ENCODE peak calls at places on chromosomes 13 and 19, in nine cellular contexts. One of them, this sample, is unnamed.

GRCh38 chr13:99970761-99971575 is 599 bp downstream of the ZIC5 start:
- DNase-seq in body of pancreas: no peak
- DNase-seq in brain microvascular endothelial cell: no peak
- DNase-seq in cardiac fibroblast: no peak
- DNase-seq in right cardiac atrium: no peak
- DNase-seq in activated naive CD4-positive, alpha-beta T cell: no peak
- DNase-seq in PC-9: no peak
- DNase-seq in H1: no peak
- DNase-seq in stimulated activated CD4-positive, alpha-beta T cell treated with anti-CD3 and anti-CD28 coated beads, Interleukin-1b, Interleukin-23, amount 100 ng/mL, for 24 hours: no peak
- DNase-seq in this sample: no peak

GRCh38 chr19:21256722-21257121 is 72.5 kb downstream of the ZNF708 start:
- DNase-seq in brain microvascular endothelial cell: peak; percentile 4
- DNase-seq in activated naive CD4-positive, alpha-beta T cell: no peak
- DNase-seq in right cardiac atrium: no peak
- DNase-seq in H1: peak; percentile 25
- DNase-seq in body of pancreas: peak; percentile 3
- DNase-seq in stimulated activated CD4-positive, alpha-beta T cell treated with anti-CD3 and anti-CD28 coated beads, Interleukin-1b, Interleukin-23, amount 100 ng/mL, for 24 hours: no peak
- DNase-seq in PC-9: no peak
- DNase-seq in cardiac fibroblast: peak; percentile 6
- DNase-seq in this sample: no peak

GRCh38 chr19:51407631-51408131 is 9.8 kb downstream of the SIGLEC10 start:
- DNase-seq in right cardiac atrium: no peak
- DNase-seq in H1: no peak
- DNase-seq in PC-9: no peak
- DNase-seq in cardiac fibroblast: peak; percentile 44
- DNase-seq in body of pancreas: peak; percentile 25
- DNase-seq in stimulated activated CD4-positive, alpha-beta T cell treated with anti-CD3 and anti-CD28 coated beads, Interleukin-1b, Interleukin-23, amount 100 ng/mL, for 24 hours: no peak
- DNase-seq in activated naive CD4-positive, alpha-beta T cell: no peak
- DNase-seq in brain microvascular endothelial cell: peak; percentile 23
- DNase-seq in this sample: no peak

GRCh38 chr19:39296906-39297305 is 699 bp downstream of the IFNL1 start:
- DNase-seq in activated naive CD4-positive, alpha-beta T cell: no peak
- DNase-seq in right cardiac atrium: no peak
- DNase-seq in H1: no peak
- DNase-seq in stimulated activated CD4-positive, alpha-beta T cell treated with anti-CD3 and anti-CD28 coated beads, Interleukin-1b, Interleukin-23, amount 100 ng/mL, for 24 hours: no peak
- DNase-seq in PC-9: no peak
- DNase-seq in cardiac fibroblast: no peak
- DNase-seq in brain microvascular endothelial cell: no peak
- DNase-seq in body of pancreas: no peak
- DNase-seq in this sample: no peak

GRCh38 chr19:1461862-1462261 is 11.9 kb downstream of the APC2 start:
- DNase-seq in body of pancreas: no peak
- DNase-seq in PC-9: no peak
- DNase-seq in brain microvascular endothelial cell: no peak
- DNase-seq in cardiac fibroblast: no peak
- DNase-seq in stimulated activated CD4-positive, alpha-beta T cell treated with anti-CD3 and anti-CD28 coated beads, Interleukin-1b, Interleukin-23, amount 100 ng/mL, for 24 hours: no peak
- DNase-seq in right cardiac atrium: no peak
- DNase-seq in activated naive CD4-positive, alpha-beta T cell: no peak
- DNase-seq in H1: no peak
- DNase-seq in this sample: no peak

GRCh38 chr19:18809149-18809978 is 18.3 kb upstream of the COMP start:
- DNase-seq in activated naive CD4-positive, alpha-beta T cell: no peak
- DNase-seq in cardiac fibroblast: peak; percentile 92
- DNase-seq in right cardiac atrium: peak; percentile 84
- DNase-seq in brain microvascular endothelial cell: peak; percentile 13
- DNase-seq in body of pancreas: peak; percentile 66
- DNase-seq in H1: no peak
- DNase-seq in stimulated activated CD4-positive, alpha-beta T cell treated with anti-CD3 and anti-CD28 coated beads, Interleukin-1b, Interleukin-23, amount 100 ng/mL, for 24 hours: no peak
- DNase-seq in PC-9: peak; percentile 36
- DNase-seq in this sample: peak; percentile 50

GRCh38 chr19:6220385-6221191 is 59.2 kb downstream of the MLLT1 start:
- DNase-seq in activated naive CD4-positive, alpha-beta T cell: no peak
- DNase-seq in cardiac fibroblast: peak; percentile 79
- DNase-seq in PC-9: no peak
- DNase-seq in body of pancreas: peak; percentile 35
- DNase-seq in stimulated activated CD4-positive, alpha-beta T cell treated with anti-CD3 and anti-CD28 coated beads, Interleukin-1b, Interleukin-23, amount 100 ng/mL, for 24 hours: no peak
- DNase-seq in right cardiac atrium: peak; percentile 90
- DNase-seq in brain microvascular endothelial cell: no peak
- DNase-seq in H1: no peak
- DNase-seq in this sample: no peak

GRCh38 chr19:756232-756631 is 5.3 kb downstream of the MISP start:
- DNase-seq in right cardiac atrium: no peak
- DNase-seq in stimulated activated CD4-positive, alpha-beta T cell treated with anti-CD3 and anti-CD28 coated beads, Interleukin-1b, Interleukin-23, amount 100 ng/mL, for 24 hours: no peak
- DNase-seq in H1: no peak
- DNase-seq in activated naive CD4-positive, alpha-beta T cell: no peak
- DNase-seq in cardiac fibroblast: peak; percentile 37
- DNase-seq in PC-9: peak; percentile 78
- DNase-seq in brain microvascular endothelial cell: peak; percentile 62
- DNase-seq in body of pancreas: no peak
- DNase-seq in this sample: peak; percentile 75

GRCh38 chr19:32168111-32168510 is 177.3 kb upstream of the ZNF507 start:
- DNase-seq in body of pancreas: no peak
- DNase-seq in brain microvascular endothelial cell: no peak
- DNase-seq in right cardiac atrium: no peak
- DNase-seq in cardiac fibroblast: no peak
- DNase-seq in stimulated activated CD4-positive, alpha-beta T cell treated with anti-CD3 and anti-CD28 coated beads, Interleukin-1b, Interleukin-23, amount 100 ng/mL, for 24 hours: no peak
- DNase-seq in PC-9: no peak
- DNase-seq in activated naive CD4-positive, alpha-beta T cell: no peak
- DNase-seq in H1: no peak
- DNase-seq in this sample: no peak

GRCh38 chr19:37078717-37079032 is 442 bp downstream of the ZNF420 start:
- DNase-seq in brain microvascular endothelial cell: no peak
- DNase-seq in body of pancreas: no peak
- DNase-seq in right cardiac atrium: no peak
- DNase-seq in PC-9: no peak
- DNase-seq in cardiac fibroblast: no peak
- DNase-seq in stimulated activated CD4-positive, alpha-beta T cell treated with anti-CD3 and anti-CD28 coated beads, Interleukin-1b, Interleukin-23, amount 100 ng/mL, for 24 hours: no peak
- DNase-seq in activated naive CD4-positive, alpha-beta T cell: no peak
- DNase-seq in H1: no peak
- DNase-seq in this sample: no peak

GRCh38 chr13:97468331-97468730 is 34.4 kb downstream of the RAP2A start:
- DNase-seq in H1: no peak
- DNase-seq in stimulated activated CD4-positive, alpha-beta T cell treated with anti-CD3 and anti-CD28 coated beads, Interleukin-1b, Interleukin-23, amount 100 ng/mL, for 24 hours: no peak
- DNase-seq in right cardiac atrium: no peak
- DNase-seq in cardiac fibroblast: peak; percentile 91
- DNase-seq in brain microvascular endothelial cell: no peak
- DNase-seq in PC-9: peak; percentile 11
- DNase-seq in activated naive CD4-positive, alpha-beta T cell: no peak
- DNase-seq in body of pancreas: no peak
- DNase-seq in this sample: no peak

GRCh38 chr19:14021474-14021873 is 6.5 kb upstream of the RLN3 start:
- DNase-seq in H1: no peak
- DNase-seq in activated naive CD4-positive, alpha-beta T cell: no peak
- DNase-seq in PC-9: no peak
- DNase-seq in body of pancreas: no peak
- DNase-seq in right cardiac atrium: peak; percentile 59
- DNase-seq in brain microvascular endothelial cell: no peak
- DNase-seq in cardiac fibroblast: peak; percentile 15
- DNase-seq in stimulated activated CD4-positive, alpha-beta T cell treated with anti-CD3 and anti-CD28 coated beads, Interleukin-1b, Interleukin-23, amount 100 ng/mL, for 24 hours: no peak
- DNase-seq in this sample: no peak

GRCh38 chr13:29541400-29541799 is 54.1 kb downstream of the SLC7A1 start:
- DNase-seq in stimulated activated CD4-positive, alpha-beta T cell treated with anti-CD3 and anti-CD28 coated beads, Interleukin-1b, Interleukin-23, amount 100 ng/mL, for 24 hours: no peak
- DNase-seq in brain microvascular endothelial cell: no peak
- DNase-seq in PC-9: no peak
- DNase-seq in cardiac fibroblast: no peak
- DNase-seq in activated naive CD4-positive, alpha-beta T cell: no peak
- DNase-seq in H1: no peak
- DNase-seq in right cardiac atrium: no peak
- DNase-seq in body of pancreas: no peak
- DNase-seq in this sample: no peak

GRCh38 chr19:34173145-34173956 is 1.0 kb downstream of the LSM14A start:
- DNase-seq in H1: peak; percentile 5
- DNase-seq in brain microvascular endothelial cell: no peak
- DNase-seq in stimulated activated CD4-positive, alpha-beta T cell treated with anti-CD3 and anti-CD28 coated beads, Interleukin-1b, Interleukin-23, amount 100 ng/mL, for 24 hours: peak; percentile 4
- DNase-seq in right cardiac atrium: peak; percentile 72
- DNase-seq in activated naive CD4-positive, alpha-beta T cell: no peak
- DNase-seq in cardiac fibroblast: no peak
- DNase-seq in body of pancreas: peak; percentile 49
- DNase-seq in PC-9: peak; percentile 89
- DNase-seq in this sample: peak; percentile 42

GRCh38 chr19:4102339-4103072 is 21.4 kb downstream of the MAP2K2 start:
- DNase-seq in H1: no peak
- DNase-seq in cardiac fibroblast: no peak
- DNase-seq in right cardiac atrium: no peak
- DNase-seq in body of pancreas: no peak
- DNase-seq in PC-9: no peak
- DNase-seq in activated naive CD4-positive, alpha-beta T cell: no peak
- DNase-seq in stimulated activated CD4-positive, alpha-beta T cell treated with anti-CD3 and anti-CD28 coated beads, Interleukin-1b, Interleukin-23, amount 100 ng/mL, for 24 hours: no peak
- DNase-seq in brain microvascular endothelial cell: no peak
- DNase-seq in this sample: no peak

GRCh38 chr19:43692882-43693281 is 22.9 kb upstream of the PLAUR start:
- DNase-seq in activated naive CD4-positive, alpha-beta T cell: no peak
- DNase-seq in H1: no peak
- DNase-seq in brain microvascular endothelial cell: no peak
- DNase-seq in stimulated activated CD4-positive, alpha-beta T cell treated with anti-CD3 and anti-CD28 coated beads, Interleukin-1b, Interleukin-23, amount 100 ng/mL, for 24 hours: no peak
- DNase-seq in right cardiac atrium: no peak
- DNase-seq in body of pancreas: no peak
- DNase-seq in PC-9: no peak
- DNase-seq in cardiac fibroblast: no peak
- DNase-seq in this sample: no peak

GRCh38 chr13:99617474-99618255 is 116.4 kb downstream of the TM9SF2 start:
- DNase-seq in cardiac fibroblast: peak; percentile 73
- DNase-seq in brain microvascular endothelial cell: peak; percentile 27
- DNase-seq in right cardiac atrium: peak; percentile 67
- DNase-seq in PC-9: no peak
- DNase-seq in activated naive CD4-positive, alpha-beta T cell: no peak
- DNase-seq in stimulated activated CD4-positive, alpha-beta T cell treated with anti-CD3 and anti-CD28 coated beads, Interleukin-1b, Interleukin-23, amount 100 ng/mL, for 24 hours: no peak
- DNase-seq in body of pancreas: no peak
- DNase-seq in H1: no peak
- DNase-seq in this sample: peak; percentile 68

GRCh38 chr19:41877916-41878905 is 1.1 kb downstream of the CD79A start:
- DNase-seq in body of pancreas: no peak
- DNase-seq in H1: no peak
- DNase-seq in cardiac fibroblast: no peak
- DNase-seq in right cardiac atrium: peak; percentile 18
- DNase-seq in PC-9: no peak
- DNase-seq in activated naive CD4-positive, alpha-beta T cell: no peak
- DNase-seq in brain microvascular endothelial cell: no peak
- DNase-seq in stimulated activated CD4-positive, alpha-beta T cell treated with anti-CD3 and anti-CD28 coated beads, Interleukin-1b, Interleukin-23, amount 100 ng/mL, for 24 hours: no peak
- DNase-seq in this sample: no peak

GRCh38 chr13:73722120-73722519 is 412.1 kb downstream of the KLF12 start:
- DNase-seq in stimulated activated CD4-positive, alpha-beta T cell treated with anti-CD3 and anti-CD28 coated beads, Interleukin-1b, Interleukin-23, amount 100 ng/mL, for 24 hours: no peak
- DNase-seq in brain microvascular endothelial cell: peak; percentile 75
- DNase-seq in activated naive CD4-positive, alpha-beta T cell: no peak
- DNase-seq in cardiac fibroblast: peak; percentile 41
- DNase-seq in H1: no peak
- DNase-seq in right cardiac atrium: no peak
- DNase-seq in PC-9: peak; percentile 66
- DNase-seq in body of pancreas: no peak
- DNase-seq in this sample: peak; percentile 51

GRCh38 chr13:51125495-51126226 is 14.6 kb upstream of the C13orf42 start:
- DNase-seq in activated naive CD4-positive, alpha-beta T cell: no peak
- DNase-seq in right cardiac atrium: peak; percentile 67
- DNase-seq in PC-9: no peak
- DNase-seq in brain microvascular endothelial cell: peak; percentile 54
- DNase-seq in cardiac fibroblast: peak; percentile 70
- DNase-seq in body of pancreas: peak; percentile 70
- DNase-seq in H1: peak; percentile 43
- DNase-seq in stimulated activated CD4-positive, alpha-beta T cell treated with anti-CD3 and anti-CD28 coated beads, Interleukin-1b, Interleukin-23, amount 100 ng/mL, for 24 hours: peak; percentile 13
- DNase-seq in this sample: peak; percentile 35

GRCh38 chr19:1266116-1266817 is 2.9 kb upstream of the CIRBP start:
- DNase-seq in activated naive CD4-positive, alpha-beta T cell: peak; percentile 42
- DNase-seq in H1: no peak
- DNase-seq in right cardiac atrium: peak; percentile 95
- DNase-seq in body of pancreas: peak; percentile 82
- DNase-seq in stimulated activated CD4-positive, alpha-beta T cell treated with anti-CD3 and anti-CD28 coated beads, Interleukin-1b, Interleukin-23, amount 100 ng/mL, for 24 hours: no peak
- DNase-seq in PC-9: peak; percentile 55
- DNase-seq in brain microvascular endothelial cell: peak; percentile 66
- DNase-seq in cardiac fibroblast: peak; percentile 89
- DNase-seq in this sample: peak; percentile 87

GRCh38 chr19:46863818-46864629 is 3.2 kb downstream of the ARHGAP35 start:
- DNase-seq in H1: peak; percentile 44
- DNase-seq in cardiac fibroblast: peak; percentile 86
- DNase-seq in stimulated activated CD4-positive, alpha-beta T cell treated with anti-CD3 and anti-CD28 coated beads, Interleukin-1b, Interleukin-23, amount 100 ng/mL, for 24 hours: no peak
- DNase-seq in right cardiac atrium: peak; percentile 63
- DNase-seq in PC-9: peak; percentile 99
- DNase-seq in activated naive CD4-positive, alpha-beta T cell: no peak
- DNase-seq in body of pancreas: peak; percentile 51
- DNase-seq in brain microvascular endothelial cell: peak; percentile 52
- DNase-seq in this sample: peak; percentile 55

GRCh38 chr13:113742000-113742441 is 17.0 kb upstream of the TMEM255B start:
- DNase-seq in right cardiac atrium: peak; percentile 80
- DNase-seq in brain microvascular endothelial cell: no peak
- DNase-seq in activated naive CD4-positive, alpha-beta T cell: no peak
- DNase-seq in PC-9: peak; percentile 69
- DNase-seq in cardiac fibroblast: peak; percentile 64
- DNase-seq in stimulated activated CD4-positive, alpha-beta T cell treated with anti-CD3 and anti-CD28 coated beads, Interleukin-1b, Interleukin-23, amount 100 ng/mL, for 24 hours: no peak
- DNase-seq in body of pancreas: peak; percentile 60
- DNase-seq in H1: no peak
- DNase-seq in this sample: peak; percentile 72

GRCh38 chr19:50167314-50167721 is 4.2 kb upstream of the IZUMO2 start:
- DNase-seq in body of pancreas: peak; percentile 71
- DNase-seq in H1: no peak
- DNase-seq in cardiac fibroblast: no peak
- DNase-seq in PC-9: peak; percentile 82
- DNase-seq in brain microvascular endothelial cell: no peak
- DNase-seq in right cardiac atrium: no peak
- DNase-seq in activated naive CD4-positive, alpha-beta T cell: no peak
- DNase-seq in stimulated activated CD4-positive, alpha-beta T cell treated with anti-CD3 and anti-CD28 coated beads, Interleukin-1b, Interleukin-23, amount 100 ng/mL, for 24 hours: no peak
- DNase-seq in this sample: peak; percentile 37

GRCh38 chr13:98542568-98543379 is 34.1 kb downstream of the STK24 start:
- DNase-seq in PC-9: no peak
- DNase-seq in right cardiac atrium: no peak
- DNase-seq in brain microvascular endothelial cell: no peak
- DNase-seq in H1: no peak
- DNase-seq in activated naive CD4-positive, alpha-beta T cell: no peak
- DNase-seq in cardiac fibroblast: no peak
- DNase-seq in body of pancreas: no peak
- DNase-seq in stimulated activated CD4-positive, alpha-beta T cell treated with anti-CD3 and anti-CD28 coated beads, Interleukin-1b, Interleukin-23, amount 100 ng/mL, for 24 hours: no peak
- DNase-seq in this sample: no peak

GRCh38 chr19:37953576-37954303 is 46.7 kb downstream of the SIPA1L3 start:
- DNase-seq in activated naive CD4-positive, alpha-beta T cell: no peak
- DNase-seq in stimulated activated CD4-positive, alpha-beta T cell treated with anti-CD3 and anti-CD28 coated beads, Interleukin-1b, Interleukin-23, amount 100 ng/mL, for 24 hours: no peak
- DNase-seq in right cardiac atrium: no peak
- DNase-seq in brain microvascular endothelial cell: peak; percentile 25
- DNase-seq in cardiac fibroblast: peak; percentile 32
- DNase-seq in body of pancreas: no peak
- DNase-seq in H1: no peak
- DNase-seq in PC-9: peak; percentile 54
- DNase-seq in this sample: no peak

GRCh38 chr19:35517342-35517741 is 3.9 kb upstream of the DMKN start:
- DNase-seq in PC-9: no peak
- DNase-seq in stimulated activated CD4-positive, alpha-beta T cell treated with anti-CD3 and anti-CD28 coated beads, Interleukin-1b, Interleukin-23, amount 100 ng/mL, for 24 hours: no peak
- DNase-seq in activated naive CD4-positive, alpha-beta T cell: no peak
- DNase-seq in brain microvascular endothelial cell: no peak
- DNase-seq in body of pancreas: no peak
- DNase-seq in right cardiac atrium: no peak
- DNase-seq in cardiac fibroblast: no peak
- DNase-seq in H1: no peak
- DNase-seq in this sample: no peak

GRCh38 chr19:37654525-37654832 is 786 bp downstream of the ZFP30 start:
- DNase-seq in brain microvascular endothelial cell: peak; percentile 14
- DNase-seq in stimulated activated CD4-positive, alpha-beta T cell treated with anti-CD3 and anti-CD28 coated beads, Interleukin-1b, Interleukin-23, amount 100 ng/mL, for 24 hours: no peak
- DNase-seq in activated naive CD4-positive, alpha-beta T cell: no peak
- DNase-seq in PC-9: no peak
- DNase-seq in body of pancreas: no peak
- DNase-seq in cardiac fibroblast: peak; percentile 34
- DNase-seq in H1: no peak
- DNase-seq in right cardiac atrium: no peak
- DNase-seq in this sample: peak; percentile 31

GRCh38 chr13:105121221-105121620 is 1414.2 kb downstream of the EFNB2 start:
- DNase-seq in stimulated activated CD4-positive, alpha-beta T cell treated with anti-CD3 and anti-CD28 coated beads, Interleukin-1b, Interleukin-23, amount 100 ng/mL, for 24 hours: no peak
- DNase-seq in body of pancreas: no peak
- DNase-seq in right cardiac atrium: no peak
- DNase-seq in cardiac fibroblast: no peak
- DNase-seq in H1: no peak
- DNase-seq in brain microvascular endothelial cell: no peak
- DNase-seq in PC-9: no peak
- DNase-seq in activated naive CD4-positive, alpha-beta T cell: no peak
- DNase-seq in this sample: no peak